ENCODE peak calls at places on chromosomes 16 and 17, in five cellular contexts. Q is stimulated activated CD8-positive, alpha-beta memory T cell treated with anti-CD3 and anti-CD28 coated beads, Interleukin-12 subunit alpha, Interleukin-12 subunit beta, amount 100 ng/mL, for 1 hour; E is retina; G is amygdala; N is GM04504. R is an unnamed sample.

GRCh38 chr17:76204277-76204676 is 36.0 kb downstream of the RNF157 start:
- DNase-seq in Q (no peak), E (no peak), G (no peak), N (peak; percentile 30), R (no peak)

GRCh38 chr17:37365589-37365988 is 10.2 kb upstream of the C17orf78 start:
- DNase-seq in Q (no peak), E (no peak), G (no peak), N (no peak), R (no peak)

GRCh38 chr16:57801856-57802634 is at the start of gene KIFC3:
- DNase-seq in Q (peak; percentile 66), E (peak; percentile 66), G (peak; percentile 29), N (peak; percentile 52), R (no peak)

GRCh38 chr17:1344521-1344920 is 55.5 kb downstream of the YWHAE start:
- DNase-seq in Q (no peak), E (no peak), G (no peak), N (no peak), R (no peak)

GRCh38 chr16:74469946-74470478 is 48.7 kb upstream of the CLEC18B start:
- DNase-seq in Q (no peak), E (no peak), G (no peak), N (no peak), R (no peak)

GRCh38 chr16:19118938-19119431 is 5.2 kb downstream of the ITPRIPL2 start:
- DNase-seq in Q (no peak), E (no peak), G (no peak), N (peak; percentile 80), R (no peak)

GRCh38 chr17:42312285-42313130 is 24.2 kb downstream of the STAT5A start:
- DNase-seq in Q (peak; percentile 62), E (peak; percentile 88), G (peak; percentile 64), N (peak; percentile 64), R (peak; percentile 95)

GRCh38 chr16:89448656-89449055 is 41.7 kb downstream of the ANKRD11 start:
- DNase-seq in Q (no peak), E (no peak), G (no peak), N (no peak), R (no peak)

GRCh38 chr16:75131081-75131480 is 14.5 kb upstream of the LDHD start:
- DNase-seq in Q (no peak), E (no peak), G (no peak), N (no peak), R (no peak)

GRCh38 chr17:55432358-55433028 is 10.9 kb upstream of the MMD start:
- DNase-seq in Q (no peak), E (no peak), G (no peak), N (no peak), R (no peak)

GRCh38 chr16:49484454-49484853 is 110.8 kb downstream of the C16orf78 start:
- DNase-seq in Q (no peak), E (peak; percentile 62), G (no peak), N (no peak), R (no peak)

GRCh38 chr16:86584726-86585721 is 6.7 kb downstream of the FOXL1 start:
- DNase-seq in Q (no peak), E (no peak), G (no peak), N (no peak), R (no peak)

GRCh38 chr17:2215616-2216364 is 87.8 kb downstream of the SMG6 start:
- DNase-seq in Q (peak; percentile 40), E (peak; percentile 55), G (peak; percentile 25), N (peak; percentile 89), R (no peak)

GRCh38 chr16:10269632-10270031 is 87.4 kb upstream of the GRIN2A start:
- DNase-seq in Q (no peak), E (no peak), G (no peak), N (no peak), R (no peak)

GRCh38 chr17:68384941-68385340 is 72.4 kb downstream of the WIPI1 start:
- DNase-seq in Q (no peak), E (no peak), G (no peak), N (no peak), R (no peak)

GRCh38 chr17:57114085-57114673 is 29.1 kb downstream of the AKAP1 start:
- DNase-seq in Q (peak; percentile 56), E (peak; percentile 59), G (no peak), N (no peak), R (peak; percentile 26)

GRCh38 chr16:87319011-87319410 is 1.8 kb upstream of the C16orf95 start:
- DNase-seq in Q (no peak), E (no peak), G (no peak), N (no peak), R (no peak)

GRCh38 chr17:50047488-50048126 is 8.3 kb upstream of the ITGA3 start:
- DNase-seq in Q (no peak), E (no peak), G (no peak), N (no peak), R (no peak)

GRCh38 chr16:2278956-2279800 is 11.3 kb upstream of the RNPS1 start:
- DNase-seq in Q (no peak), E (no peak), G (no peak), N (no peak), R (no peak)

GRCh38 chr17:40364121-40364861 is at the start of gene GJD3:
- DNase-seq in Q (no peak), E (no peak), G (no peak), N (no peak), R (no peak)

GRCh38 chr16:31269541-31269940 is 9.8 kb downstream of the ITGAM start:
- DNase-seq in Q (no peak), E (no peak), G (no peak), N (no peak), R (no peak)

GRCh38 chr17:66491213-66491612 is 188.8 kb downstream of the PRKCA start:
- DNase-seq in Q (no peak), E (no peak), G (no peak), N (no peak), R (no peak)

GRCh38 chr17:44628234-44629188 is 27.8 kb upstream of the MEIOC start:
- DNase-seq in Q (no peak), E (peak; percentile 95), G (no peak), N (no peak), R (no peak)

GRCh38 chr16:11005611-11005975 is 61.2 kb downstream of the CLEC16A start:
- DNase-seq in Q (no peak), E (no peak), G (no peak), N (no peak), R (no peak)

GRCh38 chr16:87330646-87331045 is 13.5 kb upstream of the C16orf95 start:
- DNase-seq in Q (no peak), E (no peak), G (no peak), N (no peak), R (no peak)

GRCh38 chr17:40461774-40462342 is 18.6 kb downstream of the IGFBP4 start:
- DNase-seq in Q (no peak), E (no peak), G (no peak), N (no peak), R (no peak)

R was measured in CMK.